ENCODE peak calls at places on chromosomes 1 and 21, in seven cellular contexts. Z, O, J, W, H, I and C are unnamed samples. For H3K36me3, the result is how much of the 10 kb centered on the place peaks cover.

GRCh38 chr1:67053785-67054759 is at the start of gene SLC35D1:
- DNase-seq in J (peak), W (peak), H (peak), I (peak), Z (peak), O (peak), C (peak)

GRCh38 chr1:74517599-74518051 is 5.2 kb upstream of the LRRC53 start:
- DNase-seq in I (no peak), W (no peak), J (no peak), O (no peak), H (no peak), Z (no peak), C (no peak)

GRCh38 chr21:41232055-41232454 is 64.1 kb downstream of the BACE2 start:
- DNase-seq in O (no peak), J (no peak), W (no peak), Z (peak), H (no peak), I (no peak), C (no peak)

GRCh38 chr1:51519048-51519856 is at the start of gene EPS15:
- DNase-seq in J (peak), Z (peak), H (peak), I (peak), W (peak), O (peak), C (peak)

GRCh38 chr1:160407819-160408801 is 7.7 kb downstream of the VANGL2 start:
- DNase-seq in J (no peak), Z (no peak), O (no peak), H (no peak), I (no peak), W (no peak), C (no peak)

GRCh38 chr1:18890704-18891103 is 11.7 kb downstream of the ALDH4A1 start:
- DNase-seq in Z (no peak), O (no peak), I (no peak), H (no peak), J (peak), W (no peak), C (no peak)

GRCh38 chr1:170723518-170723917 is 59.6 kb downstream of the PRRX1 start:
- DNase-seq in J (no peak), H (no peak), I (no peak), W (no peak), O (no peak), Z (no peak), C (no peak)

GRCh38 chr1:196685506-196685905 is 33.7 kb downstream of the CFH start:
- DNase-seq in Z (no peak), J (peak), I (no peak), O (no peak), H (no peak), W (no peak), C (no peak)

GRCh38 chr1:101507547-101507971 is 270.7 kb downstream of the S1PR1 start:
- DNase-seq in J (peak), O (no peak), H (no peak), I (no peak), Z (no peak), W (peak), C (no peak)

GRCh38 chr1:162633327-162633762 is 1.1 kb downstream of the DDR2 start:
- DNase-seq in O (no peak), I (no peak), W (peak), H (peak), Z (no peak), J (peak), C (no peak)

GRCh38 chr1:167721617-167722151 is at the start of gene MPZL1:
- DNase-seq in O (peak), I (peak), H (peak), J (peak), W (peak), Z (peak), C (peak)

GRCh38 chr1:218718216-218718615 is 373.1 kb downstream of the TGFB2 start:
- DNase-seq in H (no peak), O (no peak), J (no peak), W (no peak), Z (no peak), I (no peak), C (no peak)

GRCh38 chr1:6037338-6037762 is 8.3 kb upstream of the KCNAB2 start:
- DNase-seq in H (no peak), W (peak), I (peak), O (peak), Z (peak), J (peak), C (no peak)

GRCh38 chr1:210292276-210292851 is 36.3 kb upstream of the HHAT start:
- DNase-seq in H (peak), Z (peak), I (peak), J (peak), W (no peak), O (no peak), C (peak)
- H3K36me3 ChIP-seq in H (under half), Z (under half), I (under half), J (under half), W (under half), O (under half), C (under half)

GRCh38 chr21:46118305-46118870 is 20.5 kb downstream of the COL6A2 start:
- DNase-seq in Z (no peak), W (no peak), H (peak), I (no peak), O (no peak), J (no peak), C (no peak)
- H3K36me3 ChIP-seq in Z (under half), W (half or more), H (under half), I (under half), O (under half), J (half or more), C (under half)

DNA sequence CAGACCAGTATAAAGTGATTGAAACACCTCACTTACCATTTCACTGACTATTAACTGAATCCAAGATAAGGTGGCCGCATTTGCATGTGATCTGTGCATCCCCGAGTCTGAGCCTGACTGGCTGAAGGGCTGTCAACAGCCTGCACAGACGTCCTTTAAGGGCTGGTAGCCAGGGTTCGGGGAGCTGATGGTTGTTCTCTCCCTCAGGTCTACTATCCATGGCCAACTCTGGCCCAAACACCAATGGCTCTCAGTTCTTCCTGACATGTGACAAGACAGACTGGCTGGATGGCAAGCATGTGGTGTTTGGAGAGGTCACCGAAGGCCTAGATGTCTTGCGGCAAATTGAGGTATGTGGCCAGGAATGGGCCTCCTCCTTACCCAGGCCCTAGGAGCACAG is 14.0 kb downstream of the PPIE start:
- DNase-seq in H (no peak), I (no peak), O (no peak), J (no peak), W (no peak), Z (no peak), C (no peak)
- H3K36me3 ChIP-seq in H (under half), I (half or more), O (half or more), J (under half), W (half or more), Z (under half), C (half or more)

DNA sequence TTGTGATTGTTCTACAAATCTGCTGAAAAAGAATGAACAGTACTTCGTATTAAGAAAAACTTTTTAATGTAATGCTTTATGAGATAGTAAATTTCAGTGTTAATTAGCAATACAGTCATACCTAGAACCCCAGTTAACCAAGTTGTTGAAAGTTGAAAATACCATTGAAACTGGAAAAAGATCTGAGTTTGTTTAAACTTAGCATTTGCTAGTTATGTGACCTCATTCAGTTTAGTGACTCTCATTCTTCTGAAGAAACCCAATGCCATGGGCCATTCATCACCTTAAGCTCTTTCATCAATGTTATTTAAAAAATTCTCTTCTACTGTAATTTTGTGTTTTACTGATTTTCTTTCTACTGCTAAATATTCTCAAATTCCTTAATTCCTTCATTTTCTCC is 20.2 kb downstream of the RCOR3 start:
- DNase-seq in J (no peak), W (no peak), O (no peak), I (no peak), Z (no peak), H (no peak), C (no peak)
- H3K36me3 ChIP-seq in J (under half), W (under half), O (half or more), I (under half), Z (under half), H (under half), C (under half)

GRCh38 chr1:39847940-39848339 is 35.4 kb downstream of the TRIT1 start:
- DNase-seq in I (no peak), O (no peak), H (no peak), Z (no peak), W (no peak), J (no peak), C (no peak)
- H3K36me3 ChIP-seq in I (under half), O (half or more), H (under half), Z (under half), W (under half), J (under half), C (half or more)

DNA sequence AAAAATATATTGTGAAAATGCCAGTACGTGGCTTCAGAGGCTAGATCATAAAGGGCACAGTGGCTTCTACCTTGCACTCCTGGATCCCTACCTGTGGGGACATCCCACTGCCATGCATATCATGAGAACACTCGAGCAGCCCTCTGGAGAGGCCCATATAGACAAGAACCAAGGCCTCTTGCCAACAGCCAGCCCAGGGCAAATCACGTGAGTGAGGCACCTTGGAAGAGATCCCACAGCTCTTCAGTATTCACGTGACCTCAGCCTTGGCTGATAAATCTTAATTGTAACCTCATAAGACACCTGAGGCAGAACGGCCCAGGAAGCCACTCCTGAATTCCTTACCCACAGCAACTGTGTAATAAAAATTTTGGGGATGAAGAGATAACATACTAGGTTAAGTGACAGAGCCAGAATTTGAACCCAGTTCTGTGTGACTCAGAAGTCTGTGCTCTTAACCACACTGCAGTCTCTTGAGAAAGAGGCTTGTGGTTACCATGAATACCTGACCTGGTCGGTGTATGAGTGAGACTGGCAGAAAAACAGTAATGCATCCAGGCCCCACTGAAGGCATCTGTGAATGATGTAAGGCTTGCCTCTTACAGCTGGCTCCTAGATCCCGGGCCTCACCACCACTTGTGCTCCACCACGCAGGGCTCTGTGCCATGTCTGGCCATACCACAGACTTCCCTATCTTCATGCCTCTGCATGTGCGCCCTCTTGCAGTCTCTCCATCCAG is 6.9 kb upstream of the A3GALT2 start:
- DNase-seq in J (peak), I (no peak), O (no peak), Z (no peak), H (peak), W (peak), C (no peak)
- H3K36me3 ChIP-seq in J (half or more), I (half or more), O (half or more), Z (under half), H (under half), W (half or more), C (half or more)

GRCh38 chr1:31690921-31691320 is 12.9 kb downstream of the COL16A1 start:
- DNase-seq in H (no peak), J (no peak), W (no peak), I (no peak), O (no peak), Z (no peak), C (no peak)

GRCh38 chr1:31689821-31690220 is 14.0 kb downstream of the COL16A1 start:
- DNase-seq in H (no peak), Z (no peak), J (peak), O (no peak), W (peak), I (no peak), C (no peak)

GRCh38 chr1:31689394-31689793 is 14.4 kb downstream of the COL16A1 start:
- DNase-seq in I (no peak), H (no peak), J (no peak), W (no peak), O (no peak), Z (no peak), C (no peak)

GRCh38 chr1:31688233-31688918 is 15.4 kb downstream of the COL16A1 start:
- DNase-seq in H (peak), W (no peak), J (no peak), I (no peak), Z (no peak), O (no peak), C (no peak)

DNA sequence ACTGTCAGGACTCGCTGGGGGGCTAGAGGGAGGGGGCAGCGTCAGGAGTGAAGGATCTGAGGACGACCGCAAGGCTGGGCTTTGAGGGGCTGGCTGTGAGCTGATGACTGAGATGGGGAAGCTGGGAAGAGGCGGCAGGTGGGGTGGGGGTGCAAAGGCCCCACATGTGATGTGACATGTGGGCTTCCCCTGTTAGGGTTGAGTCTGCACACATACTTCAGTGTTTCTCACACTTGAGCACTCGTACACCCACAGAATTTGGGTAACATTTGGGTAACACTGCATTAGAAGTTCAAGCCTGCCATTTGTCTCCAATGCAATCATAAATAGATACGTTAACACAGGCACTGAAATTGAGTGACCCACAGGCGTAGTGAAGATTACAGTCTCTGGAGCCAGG is 16.2 kb downstream of the COL16A1 start:
- DNase-seq in W (no peak), O (no peak), J (no peak), I (no peak), H (no peak), Z (no peak), C (no peak)
- H3K36me3 ChIP-seq in W (under half), O (under half), J (under half), I (under half), H (under half), Z (under half), C (under half)

DNA sequence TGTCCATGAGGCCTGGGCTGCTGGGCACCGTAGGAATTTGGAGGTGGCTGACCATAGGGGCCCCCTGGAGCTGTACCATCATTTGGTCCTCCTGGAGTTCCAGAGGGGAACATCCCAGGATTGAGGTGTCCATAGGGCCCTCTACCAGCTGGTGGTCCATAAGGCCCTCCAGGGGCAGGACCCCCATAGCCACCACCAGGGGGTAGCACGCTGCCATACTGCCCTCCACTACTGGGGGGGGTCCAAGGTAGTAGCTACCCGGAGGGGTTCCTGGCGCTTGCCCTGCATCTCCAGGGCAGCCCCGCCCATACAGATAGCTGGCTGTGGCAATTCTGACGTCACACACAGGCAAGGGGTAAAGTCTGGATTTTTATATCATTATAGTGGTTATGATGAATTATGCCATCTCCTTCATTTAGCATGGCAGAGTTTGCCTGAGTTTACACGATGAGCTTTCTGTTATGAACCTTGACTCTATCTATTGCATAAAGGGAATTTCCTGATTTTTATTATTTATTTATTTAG is 13.2 kb downstream of the MDM4 start:
- DNase-seq in Z (no peak), J (no peak), I (no peak), H (no peak), W (no peak), O (no peak), C (no peak)
- H3K36me3 ChIP-seq in Z (under half), J (under half), I (half or more), H (under half), W (under half), O (half or more), C (half or more)